ENCODE peak calls at places on chromosomes 3 and 15, in seven cellular contexts. A is H1, M is breast epithelium, G is spleen, H is HepG2, N is HCT116, L is GM23338. W is an unnamed sample.
A peak's percentile ranks its signal among the peaks of the same experiment; 100 is the strongest.

GRCh38 chr3:134777341-134777740 is 17.7 kb upstream of the EPHB1 start:
- DNase-seq in A (no peak), H (no peak), L (no peak), M (no peak), G (no peak), N (no peak), W (no peak)

GRCh38 chr15:29128671-29129070 is 141.0 kb downstream of the NSMCE3 start:
- DNase-seq in A (no peak), G (peak; percentile 68), M (no peak), L (no peak), N (no peak), H (no peak), W (no peak)

GRCh38 chr3:184016820-184017671 is 638 bp downstream of the ABCC5 start:
- DNase-seq in L (peak; percentile 70), G (peak; percentile 92), A (no peak), N (peak; percentile 21), M (no peak), H (peak; percentile 18), W (peak; percentile 95)

GRCh38 chr3:126146525-126147146 is 33.8 kb downstream of the ALDH1L1 start:
- DNase-seq in L (no peak), G (peak; percentile 66), A (no peak), M (peak; percentile 5), H (no peak), N (no peak), W (peak; percentile 20)

GRCh38 chr3:12235691-12236090 is 53.2 kb upstream of the PPARG start:
- DNase-seq in A (no peak), G (no peak), H (no peak), L (no peak), M (no peak), N (no peak), W (no peak)

GRCh38 chr3:188584162-188584529 is 430.2 kb downstream of the LPP start:
- DNase-seq in H (no peak), M (no peak), L (peak; percentile 4), A (no peak), N (no peak), G (no peak), W (no peak)

GRCh38 chr3:160564949-160565441 is 376 bp downstream of the KPNA4 start:
- DNase-seq in G (peak; percentile 95), N (peak; percentile 22), L (peak; percentile 68), A (no peak), H (peak; percentile 28), M (no peak), W (no peak)

GRCh38 chr3:120113128-120114116 is 19.2 kb upstream of the GSK3B start:
- DNase-seq in N (peak; percentile 40), H (no peak), G (no peak), M (no peak), A (no peak), L (no peak), W (peak; percentile 73)

GRCh38 chr3:185328324-185329004 is 34.5 kb upstream of the MAP3K13 start:
- DNase-seq in N (no peak), L (no peak), H (peak; percentile 94), A (no peak), M (no peak), G (no peak), W (peak; percentile 52)

GRCh38 chr15:92394327-92395175 is 870 bp downstream of the ST8SIA2 start:
- DNase-seq in M (no peak), G (no peak), H (no peak), A (no peak), L (peak; percentile 64), N (no peak), W (no peak)

GRCh38 chr3:133885241-133885711 is 10.4 kb downstream of the RAB6B start:
- DNase-seq in M (no peak), H (no peak), G (peak; percentile 51), L (no peak), A (no peak), N (no peak), W (no peak)

GRCh38 chr3:116260491-116260890 is 184.8 kb downstream of the LSAMP start:
- DNase-seq in M (no peak), A (no peak), L (peak; percentile 37), N (no peak), H (no peak), G (no peak), W (no peak)

GRCh38 chr3:177776656-177777055 is 579.4 kb upstream of the TBL1XR1 start:
- DNase-seq in G (no peak), A (no peak), L (peak; percentile 8), H (peak; percentile 18), M (no peak), N (no peak), W (no peak)

GRCh38 chr3:88984266-88984665 is 123.2 kb upstream of the EPHA3 start:
- DNase-seq in G (no peak), A (no peak), N (no peak), M (no peak), L (no peak), H (no peak), W (no peak)

GRCh38 chr3:177013681-177014280 is 183.5 kb downstream of the TBL1XR1 start:
- DNase-seq in L (peak; percentile 54), G (no peak), M (no peak), N (no peak), H (no peak), A (no peak), W (no peak)

GRCh38 chr15:68818671-68819450 is 1.8 kb downstream of the ANP32A start:
- DNase-seq in G (peak; percentile 93), A (no peak), M (peak; percentile 55), N (no peak), L (peak; percentile 68), H (peak; percentile 24), W (peak; percentile 70)

GRCh38 chr15:72785452-72786243 is 2.1 kb upstream of the ADPGK start:
- DNase-seq in L (no peak), G (no peak), A (no peak), M (no peak), N (no peak), H (no peak), W (no peak)

GRCh38 chr3:116614795-116615362 is 94.7 kb upstream of the TUSC7 start:
- DNase-seq in M (no peak), L (peak; percentile 72), A (no peak), G (no peak), H (peak; percentile 5), N (no peak), W (no peak)

GRCh38 chr3:177813322-177813721 is 616.0 kb upstream of the TBL1XR1 start:
- DNase-seq in L (no peak), A (no peak), H (peak; percentile 23), N (no peak), M (peak; percentile 80), G (no peak), W (no peak)

GRCh38 chr15:61890106-61890505 is 170.1 kb downstream of the VPS13C start:
- DNase-seq in N (no peak), M (no peak), A (no peak), L (no peak), H (no peak), G (no peak), W (no peak)

GRCh38 chr3:130661116-130661515 is 85.5 kb downstream of the PIK3R4 start:
- DNase-seq in A (no peak), L (no peak), H (no peak), M (no peak), G (no peak), N (no peak), W (no peak)

GRCh38 chr3:139797724-139798343 is 120.1 kb upstream of the NMNAT3 start:
- DNase-seq in M (no peak), G (no peak), A (no peak), H (no peak), N (no peak), L (peak; percentile 74), W (no peak)

GRCh38 chr15:91866371-91866905 is 12.9 kb downstream of the SLCO3A1 start:
- DNase-seq in G (no peak), N (no peak), L (no peak), M (peak; percentile 88), A (no peak), H (no peak), W (peak; percentile 54)

GRCh38 chr15:71702496-71702895 is 107.9 kb upstream of the NR2E3 start:
- DNase-seq in M (no peak), N (no peak), A (no peak), G (no peak), H (no peak), L (no peak), W (no peak)

GRCh38 chr3:100865442-100865841 is 127.8 kb downstream of the ABI3BP start:
- DNase-seq in N (no peak), G (no peak), H (no peak), A (no peak), L (no peak), M (no peak), W (no peak)

GRCh38 chr15:88636654-88637053 is 2.2 kb upstream of the ISG20 start:
- DNase-seq in A (no peak), H (no peak), G (peak; percentile 69), L (no peak), M (no peak), N (no peak), W (no peak)

GRCh38 chr15:100170280-100170654 is 171.5 kb downstream of the ADAMTS17 start:
- DNase-seq in L (no peak), M (no peak), N (no peak), A (no peak), G (no peak), H (no peak), W (no peak)

GRCh38 chr15:53473435-53473834 is 286.0 kb downstream of the WDR72 start:
- DNase-seq in N (no peak), M (no peak), A (no peak), G (no peak), H (peak; percentile 19), L (no peak), W (no peak)
- TF ChIP-seq POLR2AphosphoS5 in N (no peak), M (no peak), A (no peak), G (no peak), H (no peak), L (no peak), W (no peak)

DNA sequence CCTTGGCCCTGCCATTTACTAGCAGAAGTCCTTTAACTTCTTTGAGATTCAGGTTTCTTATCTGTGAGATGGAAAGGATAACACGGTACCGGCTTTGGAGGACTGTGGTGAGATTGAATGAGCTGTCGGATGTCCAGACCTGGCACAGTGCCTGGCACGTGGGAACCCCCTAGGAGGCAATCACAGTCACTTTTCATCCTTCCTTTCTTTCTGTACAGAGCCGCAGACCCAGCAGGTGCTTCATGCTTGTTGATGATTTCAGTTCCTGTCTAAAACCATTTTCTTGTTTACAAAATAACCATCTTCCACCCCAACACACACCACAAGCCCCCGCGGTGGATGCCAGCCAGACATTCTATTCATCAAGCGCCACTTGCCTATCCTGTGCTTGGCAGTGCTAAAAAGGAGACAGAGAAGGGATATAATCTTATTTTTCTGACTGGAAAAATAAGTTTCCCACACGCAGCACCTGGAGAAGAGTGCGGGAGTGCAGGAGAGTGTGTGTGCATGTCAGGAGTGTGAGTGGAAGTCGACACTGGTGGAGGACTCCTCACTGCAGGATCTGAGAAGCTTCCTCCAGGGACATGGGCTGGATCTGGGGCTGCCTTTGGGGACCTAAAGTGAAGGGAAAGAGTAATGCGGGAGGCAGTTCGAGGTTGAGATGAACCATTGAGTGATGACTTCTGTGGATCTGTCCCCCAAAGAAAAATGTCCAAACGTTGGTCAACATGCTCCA is 85.7 kb downstream of the ST6GAL1 start:
- DNase-seq in H (no peak), L (no peak), A (no peak), N (no peak), M (no peak), G (peak; percentile 85), W (no peak)
- H3K4me1 ChIP-seq in H (peaks cover 15% of the 10 kb centered on the region), L (no peaks in the 10 kb centered on the region), A (peaks cover 2% of the 10 kb centered on the region), N (no peaks in the 10 kb centered on the region), M (no peaks in the 10 kb centered on the region), G (peaks cover 100% of the 10 kb centered on the region), W (peaks cover 47% of the 10 kb centered on the region)

GRCh38 chr15:82262422-82263026 is at the start of the genes EFL1 and SAXO2:
- DNase-seq in M (peak; percentile 85), L (peak; percentile 90), N (peak; percentile 54), G (peak; percentile 98), H (peak; percentile 70), A (peak; percentile 54), W (peak; percentile 99)
- TF ChIP-seq POLR2AphosphoS5 in M (no peak), L (peak; percentile 92), N (peak; percentile 67), G (peak; percentile 88), H (peak; percentile 77), A (no peak), W (peak; percentile 46)

GRCh38 chr3:72383896-72384295 is 464.3 kb downstream of the SHQ1 start:
- DNase-seq in N (no peak), A (no peak), H (no peak), L (no peak), M (no peak), G (no peak), W (no peak)
- H3K4me1 ChIP-seq in N (no peaks in the 10 kb centered on the region), A (peaks cover 31% of the 10 kb centered on the region), H (peaks cover 25% of the 10 kb centered on the region), L (peaks cover 100% of the 10 kb centered on the region), M (no peaks in the 10 kb centered on the region), G (peaks cover 62% of the 10 kb centered on the region), W (peaks cover 84% of the 10 kb centered on the region)

W was measured in upper lobe of left lung.